ENCODE peak calls at places on chromosomes 4 and X, in nine cellular contexts. One of them, this sample, is unnamed.
A peak's percentile ranks its signal among the peaks of the same experiment; 100 is the strongest.

GRCh38 chr4:139675651-139676050 is 10.0 kb downstream of the MGST2 start:
- DNase-seq in mucosa of descending colon: no peak
- DNase-seq in tibial artery: no peak
- DNase-seq in ELF-1: no peak
- DNase-seq in cardiac fibroblast: peak; percentile 6
- DNase-seq in GM20000: no peak
- DNase-seq in GM13977: no peak
- DNase-seq in MM.1S: no peak
- DNase-seq in Panc1: no peak
- DNase-seq in this sample: no peak

GRCh38 chr4:105797225-105797624 is 88.6 kb downstream of the GSTCD start:
- DNase-seq in mucosa of descending colon: no peak
- DNase-seq in tibial artery: no peak
- DNase-seq in ELF-1: no peak
- DNase-seq in cardiac fibroblast: no peak
- DNase-seq in GM20000: no peak
- DNase-seq in GM13977: no peak
- DNase-seq in MM.1S: no peak
- DNase-seq in Panc1: no peak
- DNase-seq in this sample: no peak

GRCh38 chrX:124228849-124229248 is 103.6 kb upstream of the TEX13D start:
- DNase-seq in mucosa of descending colon: no peak
- DNase-seq in tibial artery: no peak
- DNase-seq in ELF-1: peak; percentile 25
- DNase-seq in cardiac fibroblast: no peak
- DNase-seq in GM20000: no peak
- DNase-seq in GM13977: no peak
- DNase-seq in MM.1S: no peak
- DNase-seq in Panc1: no peak
- DNase-seq in this sample: no peak

GRCh38 chrX:45200741-45201234 is at the start of gene DIPK2B:
- DNase-seq in mucosa of descending colon: no peak
- DNase-seq in tibial artery: no peak
- DNase-seq in ELF-1: no peak
- DNase-seq in cardiac fibroblast: no peak
- DNase-seq in GM20000: no peak
- DNase-seq in GM13977: no peak
- DNase-seq in MM.1S: no peak
- DNase-seq in Panc1: no peak
- DNase-seq in this sample: peak; percentile 56

GRCh38 chr4:8276358-8277240 is 7.0 kb downstream of the HTRA3 start:
- DNase-seq in mucosa of descending colon: peak; percentile 55
- DNase-seq in tibial artery: no peak
- DNase-seq in ELF-1: no peak
- DNase-seq in cardiac fibroblast: peak; percentile 31
- DNase-seq in GM20000: no peak
- DNase-seq in GM13977: no peak
- DNase-seq in MM.1S: no peak
- DNase-seq in Panc1: no peak
- DNase-seq in this sample: peak; percentile 77

GRCh38 chr4:47367761-47368160 is 95.7 kb downstream of the COMMD8 start:
- DNase-seq in mucosa of descending colon: no peak
- DNase-seq in tibial artery: no peak
- DNase-seq in ELF-1: no peak
- DNase-seq in cardiac fibroblast: no peak
- DNase-seq in GM20000: no peak
- DNase-seq in GM13977: no peak
- DNase-seq in MM.1S: no peak
- DNase-seq in Panc1: no peak
- DNase-seq in this sample: no peak

GRCh38 chr4:163332526-163333405 is at the start of gene NPY1R:
- DNase-seq in mucosa of descending colon: peak; percentile 62
- DNase-seq in tibial artery: peak; percentile 81
- DNase-seq in ELF-1: peak; percentile 88
- DNase-seq in cardiac fibroblast: peak; percentile 84
- DNase-seq in GM20000: peak; percentile 77
- DNase-seq in GM13977: peak; percentile 71
- DNase-seq in MM.1S: peak; percentile 76
- DNase-seq in Panc1: peak; percentile 32
- DNase-seq in this sample: peak; percentile 43

GRCh38 chr4:108360857-108361820 is 192.4 kb upstream of the LEF1 start:
- DNase-seq in mucosa of descending colon: no peak
- DNase-seq in tibial artery: no peak
- DNase-seq in ELF-1: peak; percentile 97
- DNase-seq in cardiac fibroblast: no peak
- DNase-seq in GM20000: no peak
- DNase-seq in GM13977: no peak
- DNase-seq in MM.1S: no peak
- DNase-seq in Panc1: no peak
- DNase-seq in this sample: no peak

GRCh38 chrX:15447985-15448639 is 45.0 kb downstream of the PIR start:
- DNase-seq in mucosa of descending colon: no peak
- DNase-seq in tibial artery: no peak
- DNase-seq in ELF-1: peak; percentile 50
- DNase-seq in cardiac fibroblast: peak; percentile 30
- DNase-seq in GM20000: no peak
- DNase-seq in GM13977: no peak
- DNase-seq in MM.1S: no peak
- DNase-seq in Panc1: no peak
- DNase-seq in this sample: no peak

GRCh38 chr4:2103127-2103842 is 44.2 kb downstream of the NAT8L start:
- DNase-seq in mucosa of descending colon: no peak
- DNase-seq in tibial artery: no peak
- DNase-seq in ELF-1: no peak
- DNase-seq in cardiac fibroblast: no peak
- DNase-seq in GM20000: no peak
- DNase-seq in GM13977: no peak
- DNase-seq in MM.1S: no peak
- DNase-seq in Panc1: no peak
- DNase-seq in this sample: no peak

GRCh38 chr4:47238697-47239096 is 207.3 kb downstream of the GABRB1 start:
- DNase-seq in mucosa of descending colon: no peak
- DNase-seq in tibial artery: no peak
- DNase-seq in ELF-1: no peak
- DNase-seq in cardiac fibroblast: peak; percentile 66
- DNase-seq in GM20000: no peak
- DNase-seq in GM13977: no peak
- DNase-seq in MM.1S: no peak
- DNase-seq in Panc1: no peak
- DNase-seq in this sample: no peak

GRCh38 chr4:34766935-34767859 is 1477.1 kb downstream of the ARAP2 start:
- DNase-seq in mucosa of descending colon: no peak
- DNase-seq in tibial artery: no peak
- DNase-seq in ELF-1: no peak
- DNase-seq in cardiac fibroblast: no peak
- DNase-seq in GM20000: no peak
- DNase-seq in GM13977: no peak
- DNase-seq in MM.1S: no peak
- DNase-seq in Panc1: no peak
- DNase-seq in this sample: no peak

GRCh38 chrX:18377802-18378201 is 23.3 kb upstream of the SCML2 start:
- DNase-seq in mucosa of descending colon: no peak
- DNase-seq in tibial artery: no peak
- DNase-seq in ELF-1: peak; percentile 87
- DNase-seq in cardiac fibroblast: peak; percentile 28
- DNase-seq in GM20000: peak; percentile 27
- DNase-seq in GM13977: no peak
- DNase-seq in MM.1S: peak; percentile 30
- DNase-seq in Panc1: no peak
- DNase-seq in this sample: no peak

GRCh38 chr4:147760176-147760575 is 28.3 kb downstream of the ARHGAP10 start:
- DNase-seq in mucosa of descending colon: no peak
- DNase-seq in tibial artery: no peak
- DNase-seq in ELF-1: no peak
- DNase-seq in cardiac fibroblast: no peak
- DNase-seq in GM20000: no peak
- DNase-seq in GM13977: no peak
- DNase-seq in MM.1S: no peak
- DNase-seq in Panc1: no peak
- DNase-seq in this sample: no peak

GRCh38 chrX:108090474-108091265 is 672 bp downstream of the PSMD10 start:
- DNase-seq in mucosa of descending colon: no peak
- DNase-seq in tibial artery: no peak
- DNase-seq in ELF-1: no peak
- DNase-seq in cardiac fibroblast: peak; percentile 54
- DNase-seq in GM20000: no peak
- DNase-seq in GM13977: no peak
- DNase-seq in MM.1S: no peak
- DNase-seq in Panc1: no peak
- DNase-seq in this sample: no peak

GRCh38 chr4:16655140-16655539 is 243.3 kb downstream of the LDB2 start:
- DNase-seq in mucosa of descending colon: no peak
- DNase-seq in tibial artery: no peak
- DNase-seq in ELF-1: no peak
- DNase-seq in cardiac fibroblast: no peak
- DNase-seq in GM20000: no peak
- DNase-seq in GM13977: no peak
- DNase-seq in MM.1S: no peak
- DNase-seq in Panc1: no peak
- DNase-seq in this sample: no peak

GRCh38 chr4:2558301-2558700 is 21.9 kb downstream of the FAM193A start:
- DNase-seq in mucosa of descending colon: no peak
- DNase-seq in tibial artery: no peak
- DNase-seq in ELF-1: no peak
- DNase-seq in cardiac fibroblast: no peak
- DNase-seq in GM20000: no peak
- DNase-seq in GM13977: no peak
- DNase-seq in MM.1S: no peak
- DNase-seq in Panc1: no peak
- DNase-seq in this sample: no peak

GRCh38 chrX:40131644-40132376 is 34.1 kb upstream of the BCOR start:
- DNase-seq in mucosa of descending colon: no peak
- DNase-seq in tibial artery: no peak
- DNase-seq in ELF-1: no peak
- DNase-seq in cardiac fibroblast: no peak
- DNase-seq in GM20000: no peak
- DNase-seq in GM13977: no peak
- DNase-seq in MM.1S: no peak
- DNase-seq in Panc1: no peak
- DNase-seq in this sample: no peak

GRCh38 chr4:174828845-174829701 is at the start of gene GLRA3:
- DNase-seq in mucosa of descending colon: peak; percentile 60
- DNase-seq in tibial artery: no peak
- DNase-seq in ELF-1: peak; percentile 99
- DNase-seq in cardiac fibroblast: peak; percentile 23
- DNase-seq in GM20000: peak; percentile 6
- DNase-seq in GM13977: peak; percentile 14
- DNase-seq in MM.1S: peak; percentile 78
- DNase-seq in Panc1: no peak
- DNase-seq in this sample: no peak

GRCh38 chr4:101304916-101305315 is 42.4 kb downstream of the PPP3CA start:
- DNase-seq in mucosa of descending colon: no peak
- DNase-seq in tibial artery: no peak
- DNase-seq in ELF-1: no peak
- DNase-seq in cardiac fibroblast: peak; percentile 29
- DNase-seq in GM20000: no peak
- DNase-seq in GM13977: no peak
- DNase-seq in MM.1S: no peak
- DNase-seq in Panc1: no peak
- DNase-seq in this sample: no peak

GRCh38 chrX:111649641-111650040 is 31.3 kb upstream of the ALG13 start:
- DNase-seq in mucosa of descending colon: no peak
- DNase-seq in tibial artery: no peak
- DNase-seq in ELF-1: no peak
- DNase-seq in cardiac fibroblast: no peak
- DNase-seq in GM20000: no peak
- DNase-seq in GM13977: no peak
- DNase-seq in MM.1S: no peak
- DNase-seq in Panc1: no peak
- DNase-seq in this sample: no peak

GRCh38 chr4:71270901-71271300 is 67.9 kb upstream of the SLC4A4 start:
- DNase-seq in mucosa of descending colon: no peak
- DNase-seq in tibial artery: no peak
- DNase-seq in ELF-1: peak; percentile 11
- DNase-seq in cardiac fibroblast: peak; percentile 53
- DNase-seq in GM20000: no peak
- DNase-seq in GM13977: no peak
- DNase-seq in MM.1S: no peak
- DNase-seq in Panc1: no peak
- DNase-seq in this sample: no peak